ENCODE peak calls at places on chromosomes 5 and 9, in seven cellular contexts. Q, N, P, M, E, C and T are unnamed samples.
A peak's percentile ranks its signal among the peaks of the same experiment; 100 is the strongest.

GRCh38 chr9:99905833-99906402 is 536 bp upstream of the STX17 start:
- DNase-seq in M (no peak), N (no peak), C (no peak), E (no peak), Q (peak; percentile 16), P (peak; percentile 29), T (no peak)

GRCh38 chr5:399296-400281 is 43.4 kb upstream of the EXOC3 start:
- DNase-seq in E (peak; percentile 19), N (no peak), M (peak; percentile 97), P (peak; percentile 80), C (peak; percentile 98), Q (no peak), T (no peak)

GRCh38 chr9:13974891-13975290 is 339.1 kb downstream of the NFIB start:
- DNase-seq in M (no peak), N (no peak), C (no peak), P (no peak), Q (no peak), E (no peak), T (no peak)

GRCh38 chr9:20634895-20635294 is 12.6 kb upstream of the MLLT3 start:
- DNase-seq in N (no peak), M (no peak), C (no peak), Q (no peak), E (no peak), P (no peak), T (no peak)

GRCh38 chr9:92328225-92328624 is 2.5 kb downstream of the CENPP start:
- DNase-seq in N (no peak), Q (peak; percentile 19), E (no peak), C (no peak), M (no peak), P (no peak), T (no peak)

GRCh38 chr9:114307323-114308250 is 15.3 kb upstream of the ORM1 start:
- DNase-seq in P (no peak), M (no peak), N (no peak), Q (no peak), C (no peak), E (no peak), T (no peak)

GRCh38 chr9:100086097-100086496 is 12.7 kb downstream of the ERP44 start:
- DNase-seq in Q (no peak), N (no peak), P (no peak), E (no peak), C (no peak), M (no peak), T (no peak)

GRCh38 chr9:128575469-128575868 is 23.1 kb downstream of the SPTAN1 start:
- DNase-seq in C (no peak), Q (no peak), N (no peak), M (no peak), E (no peak), P (no peak), T (no peak)

GRCh38 chr5:71894091-71894490 is 175.0 kb downstream of the CARTPT start:
- DNase-seq in N (no peak), P (no peak), Q (no peak), E (no peak), C (no peak), M (no peak), T (no peak)

GRCh38 chr9:68800836-68801235 is 95.8 kb downstream of the PIP5K1B start:
- DNase-seq in P (no peak), Q (no peak), N (no peak), C (no peak), E (no peak), M (no peak), T (no peak)

GRCh38 chr5:123785160-123786001 is 273.4 kb downstream of the CSNK1G3 start:
- DNase-seq in Q (no peak), N (no peak), P (no peak), C (peak; percentile 90), E (no peak), M (peak; percentile 31), T (no peak)

GRCh38 chr9:105219291-105219805 is 25.1 kb upstream of the SLC44A1 start:
- DNase-seq in M (no peak), C (no peak), Q (no peak), P (no peak), N (no peak), E (no peak), T (no peak)